ENCODE peak calls at places on chromosomes 12 and 14, in six cellular contexts. M is HCT116, U is stomach, L is breast epithelium, T is GM12891, V is spleen. S is an unnamed sample.

GRCh38 chr14:89303452-89304435 is 113.3 kb downstream of the FOXN3 start:
- DNase-seq in M (no peak), U (peak), L (peak), T (no peak), V (peak), S (no peak)

GRCh38 chr12:59040651-59041050 is 120.3 kb upstream of the LRIG3 start:
- DNase-seq in M (no peak), U (no peak), L (no peak), T (no peak), V (no peak), S (no peak)

GRCh38 chr12:27347779-27348178 is 15.1 kb downstream of the BMAL2 start:
- DNase-seq in M (no peak), U (no peak), L (no peak), T (no peak), V (no peak), S (no peak)

GRCh38 chr12:93572712-93573551 is 457 bp downstream of the SOCS2 start:
- DNase-seq in M (no peak), U (no peak), L (no peak), T (peak), V (peak), S (no peak)

GRCh38 chr12:25840678-25841077 is 117.8 kb upstream of the RASSF8 start:
- DNase-seq in M (no peak), U (no peak), L (no peak), T (no peak), V (no peak), S (no peak)

GRCh38 chr12:11823043-11823442 is 173.6 kb downstream of the ETV6 start:
- DNase-seq in M (no peak), U (no peak), L (no peak), T (no peak), V (no peak), S (no peak)

GRCh38 chr12:74741113-74741512 is 203.5 kb downstream of the ATXN7L3B start:
- DNase-seq in M (no peak), U (no peak), L (no peak), T (no peak), V (no peak), S (no peak)

GRCh38 chr12:12560587-12561304 is 1.9 kb downstream of the DUSP16 start:
- DNase-seq in M (no peak), U (peak), L (peak), T (no peak), V (no peak), S (no peak)

GRCh38 chr14:85195872-85196477 is 334.0 kb upstream of the FLRT2 start:
- DNase-seq in M (no peak), U (no peak), L (no peak), T (no peak), V (no peak), S (no peak)

GRCh38 chr12:109462868-109463692 is 14.0 kb downstream of the KCTD10 start:
- DNase-seq in M (peak), U (peak), L (peak), T (no peak), V (peak), S (peak)

GRCh38 chr12:20628388-20628787 is 66.7 kb upstream of the SLCO1C1 start:
- DNase-seq in M (no peak), U (no peak), L (no peak), T (no peak), V (no peak), S (no peak)

GRCh38 chr12:67969134-67969782 is 20.0 kb upstream of the IFNG-AS1 start:
- DNase-seq in M (no peak), U (no peak), L (no peak), T (no peak), V (no peak), S (no peak)

GRCh38 chr12:109579639-109580038 is 6.0 kb downstream of the MVK start:
- DNase-seq in M (no peak), U (no peak), L (no peak), T (no peak), V (no peak), S (no peak)

GRCh38 chr12:52681551-52682380 is 1.6 kb upstream of the KRT1 start:
- DNase-seq in M (no peak), U (no peak), L (no peak), T (no peak), V (no peak), S (no peak)

GRCh38 chr14:59352951-59353350 is 112.2 kb downstream of the GPR135 start:
- DNase-seq in M (no peak), U (no peak), L (no peak), T (no peak), V (no peak), S (no peak)

GRCh38 chr12:60072911-60073310 is 477.1 kb downstream of the SLC16A7 start:
- DNase-seq in M (no peak), U (no peak), L (no peak), T (no peak), V (no peak), S (no peak)

GRCh38 chr12:97960741-97961608 is 498.4 kb downstream of the RMST start:
- DNase-seq in M (peak), U (peak), L (no peak), T (peak), V (no peak), S (no peak)

GRCh38 chr12:129305851-129306250 is 452.6 kb downstream of the GLT1D1 start:
- DNase-seq in M (no peak), U (no peak), L (no peak), T (no peak), V (no peak), S (no peak)

GRCh38 chr12:88706286-88706685 is 126.0 kb upstream of the KITLG start:
- DNase-seq in M (no peak), U (no peak), L (no peak), T (no peak), V (no peak), S (no peak)

GRCh38 chr14:95609398-95609990 is 74.6 kb downstream of the GLRX5 start:
- DNase-seq in M (peak), U (peak), L (no peak), T (peak), V (no peak), S (no peak)

GRCh38 chr14:99626041-99626648 is 18.8 kb upstream of the HHIPL1 start:
- DNase-seq in M (no peak), U (no peak), L (peak), T (no peak), V (no peak), S (no peak)

GRCh38 chr12:29376118-29376517 is 4.9 kb downstream of the ERGIC2 start:
- DNase-seq in M (no peak), U (no peak), L (no peak), T (no peak), V (no peak), S (no peak)

GRCh38 chr14:57069702-57070101 is 199.0 kb downstream of the EXOC5 start:
- DNase-seq in M (no peak), U (no peak), L (no peak), T (no peak), V (no peak), S (no peak)

GRCh38 chr12:102172436-102172835 is 25.2 kb downstream of the PMCH start:
- DNase-seq in M (no peak), U (no peak), L (no peak), T (no peak), V (no peak), S (no peak)

GRCh38 chr12:22287056-22287455 is 47.5 kb downstream of the ST8SIA1 start:
- DNase-seq in M (no peak), U (no peak), L (no peak), T (no peak), V (no peak), S (no peak)

GRCh38 chr12:110995016-110995415 is 74.6 kb upstream of the MYL2 start:
- DNase-seq in M (no peak), U (no peak), L (no peak), T (no peak), V (no peak), S (no peak)

GRCh38 chr12:12505544-12506501 is 56.8 kb downstream of the DUSP16 start:
- DNase-seq in M (no peak), U (no peak), L (no peak), T (peak), V (no peak), S (no peak)

GRCh38 chr12:100216337-100216736 is 15.7 kb downstream of the ACTR6 start:
- DNase-seq in M (no peak), U (no peak), L (no peak), T (no peak), V (peak), S (no peak)

GRCh38 chr12:51871918-51872688 is 15.8 kb upstream of the ANKRD33 start:
- DNase-seq in M (no peak), U (no peak), L (no peak), T (no peak), V (no peak), S (no peak)

GRCh38 chr14:50775357-50775756 is 55.6 kb downstream of the NIN start:
- DNase-seq in M (no peak), U (no peak), L (no peak), T (no peak), V (no peak), S (no peak)

GRCh38 chr14:105617201-105617777 is 90.9 kb downstream of the TMEM121 start:
- DNase-seq in M (no peak), U (no peak), L (no peak), T (no peak), V (no peak), S (no peak)

GRCh38 chr12:24069532-24070395 is 120.3 kb upstream of the SOX5 start:
- DNase-seq in M (no peak), U (no peak), L (no peak), T (no peak), V (no peak), S (no peak)

GRCh38 chr12:57175428-57176138 is 28.2 kb upstream of the LRP1-AS start:
- DNase-seq in M (peak), U (peak), L (peak), T (no peak), V (no peak), S (peak)

GRCh38 chr14:51269634-51270033 is 29.6 kb downstream of the TMX1 start:
- DNase-seq in M (no peak), U (no peak), L (no peak), T (no peak), V (no peak), S (no peak)

GRCh38 chr14:36835145-36835544 is 173.5 kb downstream of the PAX9 start:
- DNase-seq in M (no peak), U (no peak), L (no peak), T (no peak), V (no peak), S (no peak)

DNA sequence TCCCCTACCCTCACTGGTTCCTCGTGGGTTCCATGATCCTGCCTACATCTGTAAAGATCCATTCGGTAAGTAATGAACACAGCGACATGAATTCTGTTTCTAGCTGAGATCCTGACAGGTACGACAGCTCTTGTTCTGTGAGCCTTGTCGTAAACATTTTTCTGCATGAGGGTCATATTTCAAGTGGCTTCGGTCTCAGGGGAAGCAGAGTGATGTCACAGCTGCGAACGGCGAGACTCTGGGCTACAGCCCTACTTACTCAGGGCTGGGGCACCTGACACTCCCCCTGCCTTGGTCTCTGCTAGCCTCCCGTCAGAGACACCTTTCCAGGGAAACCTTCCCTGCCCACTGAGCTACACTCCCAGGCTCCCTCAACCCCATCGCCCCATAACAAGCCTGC is 85.8 kb downstream of the RBM19 start:
- DNase-seq in M (no peak), U (no peak), L (no peak), T (no peak), V (no peak), S (no peak)
- TF ChIP-seq POLR2AphosphoS5 in M (no peak), U (no peak), L (no peak), T (no peak), V (no peak), S (no peak)

DNA sequence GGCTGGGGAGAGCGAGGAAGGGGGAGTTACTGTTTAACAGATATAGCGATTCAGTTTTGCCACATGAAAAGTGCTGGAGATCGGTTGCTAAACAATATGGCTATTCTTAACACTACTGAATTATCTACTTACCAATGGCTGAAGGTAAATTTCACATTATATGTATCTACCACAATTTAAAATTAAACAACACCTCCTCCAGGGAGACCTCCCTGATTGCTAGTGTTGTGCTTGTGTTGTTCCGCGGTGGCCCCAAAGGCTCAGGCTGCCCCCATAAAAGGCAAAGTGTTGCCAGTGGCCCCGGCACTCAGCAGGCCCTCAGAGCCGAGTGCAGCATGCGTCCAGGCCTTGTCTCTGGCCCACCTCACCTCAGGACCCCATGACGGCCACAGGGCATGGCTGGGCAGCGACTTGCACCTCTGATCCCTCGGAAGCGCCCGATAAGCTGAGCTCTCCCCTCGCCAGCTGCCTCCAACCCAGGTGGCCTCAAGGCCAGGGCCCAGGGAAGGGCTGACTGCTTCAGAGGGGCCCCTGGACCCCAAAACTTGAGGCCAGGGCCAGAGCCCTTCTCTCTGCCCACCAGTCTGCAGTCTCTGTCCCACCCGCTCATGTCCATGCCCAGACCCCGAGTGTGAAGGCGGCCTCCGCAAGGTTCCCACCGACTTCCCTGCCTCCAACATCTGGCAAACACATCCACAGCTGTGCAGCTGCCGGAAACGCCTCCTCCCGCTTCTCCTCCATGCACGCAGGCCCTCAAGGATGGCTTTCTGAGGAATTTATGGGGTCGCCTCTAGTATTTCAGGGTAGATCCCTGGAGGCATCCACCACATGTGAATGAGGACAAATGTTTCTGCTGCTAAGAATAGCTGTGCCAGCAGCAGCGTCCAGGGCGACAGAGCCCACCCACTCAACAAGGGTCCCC is 60.0 kb downstream of the NCOR2 start:
- DNase-seq in M (no peak), U (no peak), L (no peak), T (no peak), V (no peak), S (no peak)
- TF ChIP-seq POLR2AphosphoS5 in M (no peak), U (no peak), L (no peak), T (no peak), V (peak), S (no peak)

GRCh38 chr14:100894416-100894815 is 9.1 kb downstream of the RTL1 start:
- DNase-seq in M (no peak), U (no peak), L (no peak), T (no peak), V (peak), S (no peak)

GRCh38 chr14:100892496-100893227 is 10.9 kb downstream of the RTL1 start:
- DNase-seq in M (no peak), U (peak), L (no peak), T (no peak), V (peak), S (no peak)

GRCh38 chr14:100895411-100895810 is 8.1 kb downstream of the RTL1 start:
- DNase-seq in M (no peak), U (no peak), L (no peak), T (no peak), V (peak), S (no peak)

GRCh38 chr14:100893228-100893601 is 10.3 kb downstream of the RTL1 start:
- DNase-seq in M (no peak), U (no peak), L (no peak), T (no peak), V (peak), S (no peak)

GRCh38 chr14:100893760-100894159 is 9.8 kb downstream of the RTL1 start:
- DNase-seq in M (no peak), U (peak), L (no peak), T (no peak), V (peak), S (no peak)
- TF ChIP-seq POLR2AphosphoS5 in M (no peak), U (no peak), L (no peak), T (no peak), V (no peak), S (no peak)

GRCh38 chr14:68140801-68141200 is 321.2 kb downstream of the RAD51B start:
- DNase-seq in M (no peak), U (no peak), L (no peak), T (no peak), V (no peak), S (no peak)

GRCh38 chr14:68135566-68135965 is 316.0 kb downstream of the RAD51B start:
- DNase-seq in M (no peak), U (no peak), L (no peak), T (no peak), V (no peak), S (no peak)

GRCh38 chr14:68140111-68140741 is 320.6 kb downstream of the RAD51B start:
- DNase-seq in M (peak), U (peak), L (peak), T (no peak), V (no peak), S (no peak)

GRCh38 chr14:68139466-68140110 is 320.0 kb downstream of the RAD51B start:
- DNase-seq in M (no peak), U (no peak), L (no peak), T (no peak), V (no peak), S (no peak)

DNA sequence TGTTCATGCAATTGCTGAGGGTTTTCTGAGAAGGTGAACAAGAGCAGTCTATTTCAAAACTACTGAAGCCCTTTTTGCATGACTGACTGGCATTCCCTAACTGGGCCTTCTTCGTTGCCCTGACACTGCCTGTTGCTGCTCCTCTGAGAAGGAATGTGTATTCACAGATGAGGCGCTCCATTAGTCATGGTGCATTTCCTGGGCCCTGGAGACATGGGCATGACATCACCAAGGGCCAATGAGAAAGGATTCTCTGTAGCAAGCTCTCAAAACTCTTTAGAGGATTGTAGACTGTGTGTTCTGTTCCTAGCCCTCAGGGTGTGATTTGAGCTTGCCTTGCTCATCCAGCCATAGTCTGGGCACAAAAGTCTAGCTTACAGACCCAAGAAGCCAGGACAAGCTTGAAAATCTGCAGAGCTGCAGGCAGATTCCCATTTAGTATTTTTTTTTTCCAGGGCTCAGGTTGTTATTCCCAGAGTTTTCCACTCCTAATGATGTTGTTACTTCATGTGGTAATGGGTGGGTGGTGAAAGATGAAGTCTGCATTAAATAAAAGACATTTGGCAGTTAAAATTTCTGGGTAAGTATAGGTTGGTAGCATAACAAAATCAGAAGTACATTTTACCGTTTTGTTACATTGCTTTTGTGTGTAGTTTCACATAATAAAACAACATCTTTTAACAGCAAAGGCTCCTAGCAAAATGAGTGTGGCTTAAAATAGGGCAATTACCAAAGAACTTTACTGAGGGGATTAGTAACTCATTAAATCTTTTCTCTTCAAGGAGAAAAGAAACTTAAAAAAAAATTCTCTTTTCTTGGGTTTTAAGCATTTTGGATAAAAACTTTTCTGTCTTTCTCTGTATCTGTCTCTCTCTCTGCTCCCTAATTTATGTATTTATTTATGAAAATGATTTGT is 318.4 kb downstream of the RAD51B start:
- DNase-seq in M (peak), U (peak), L (peak), T (no peak), V (no peak), S (no peak)
- TF ChIP-seq POLR2AphosphoS5 in M (no peak), U (no peak), L (peak), T (no peak), V (no peak), S (peak)